ENCODE peak calls at places on chromosomes 11 and 22, in nine cellular contexts. One of them, this sample, is unnamed.
A peak's percentile ranks its signal among the peaks of the same experiment; 100 is the strongest.

GRCh38 chr22:33018232-33018864 is 39.8 kb downstream of the SYN3 start:
- DNase-seq in BJ: no peak
- DNase-seq in astrocyte of the spinal cord: peak; percentile 27
- DNase-seq in KBM-7: peak; percentile 55
- DNase-seq in cardiac fibroblast: peak; percentile 56
- DNase-seq in astrocyte of the hippocampus: peak; percentile 70
- DNase-seq in Ammon's horn: peak; percentile 70
- DNase-seq in coronary artery: no peak
- DNase-seq in astrocyte: no peak
- DNase-seq in this sample: peak; percentile 26

GRCh38 chr11:112735470-112735869 is 225.8 kb upstream of the NCAM1 start:
- DNase-seq in BJ: no peak
- DNase-seq in astrocyte of the spinal cord: no peak
- DNase-seq in KBM-7: no peak
- DNase-seq in cardiac fibroblast: no peak
- DNase-seq in astrocyte of the hippocampus: no peak
- DNase-seq in Ammon's horn: no peak
- DNase-seq in coronary artery: peak; percentile 3
- DNase-seq in astrocyte: no peak
- DNase-seq in this sample: no peak

GRCh38 chr11:115644846-115645245 is 140.6 kb upstream of the CADM1 start:
- DNase-seq in BJ: no peak
- DNase-seq in astrocyte of the spinal cord: peak; percentile 50
- DNase-seq in KBM-7: no peak
- DNase-seq in cardiac fibroblast: no peak
- DNase-seq in astrocyte of the hippocampus: no peak
- DNase-seq in Ammon's horn: no peak
- DNase-seq in coronary artery: no peak
- DNase-seq in astrocyte: no peak
- DNase-seq in this sample: no peak

GRCh38 chr11:96254087-96254486 is 88.9 kb downstream of the MAML2 start:
- DNase-seq in BJ: no peak
- DNase-seq in astrocyte of the spinal cord: peak; percentile 77
- DNase-seq in KBM-7: peak; percentile 70
- DNase-seq in cardiac fibroblast: peak; percentile 92
- DNase-seq in astrocyte of the hippocampus: peak; percentile 75
- DNase-seq in Ammon's horn: peak; percentile 39
- DNase-seq in coronary artery: no peak
- DNase-seq in astrocyte: peak; percentile 88
- DNase-seq in this sample: peak; percentile 94

GRCh38 chr11:115871161-115871750 is 367.0 kb upstream of the CADM1 start:
- DNase-seq in BJ: no peak
- DNase-seq in astrocyte of the spinal cord: no peak
- DNase-seq in KBM-7: no peak
- DNase-seq in cardiac fibroblast: no peak
- DNase-seq in astrocyte of the hippocampus: no peak
- DNase-seq in Ammon's horn: no peak
- DNase-seq in coronary artery: no peak
- DNase-seq in astrocyte: no peak
- DNase-seq in this sample: no peak

GRCh38 chr11:96306933-96307747 is 35.9 kb downstream of the MAML2 start:
- DNase-seq in BJ: peak; percentile 86
- DNase-seq in astrocyte of the spinal cord: peak; percentile 99
- DNase-seq in KBM-7: no peak
- DNase-seq in cardiac fibroblast: peak; percentile 99
- DNase-seq in astrocyte of the hippocampus: peak; percentile 99
- DNase-seq in Ammon's horn: peak; percentile 74
- DNase-seq in coronary artery: peak; percentile 93
- DNase-seq in astrocyte: peak; percentile 99
- DNase-seq in this sample: peak; percentile 99

GRCh38 chr11:111452817-111453607 is 59.2 kb downstream of the BTG4 start:
- DNase-seq in BJ: no peak
- DNase-seq in astrocyte of the spinal cord: no peak
- DNase-seq in KBM-7: no peak
- DNase-seq in cardiac fibroblast: no peak
- DNase-seq in astrocyte of the hippocampus: no peak
- DNase-seq in Ammon's horn: no peak
- DNase-seq in coronary artery: no peak
- DNase-seq in astrocyte: no peak
- DNase-seq in this sample: no peak

GRCh38 chr11:104432981-104433380 is 269.0 kb upstream of the PDGFD start:
- DNase-seq in BJ: no peak
- DNase-seq in astrocyte of the spinal cord: no peak
- DNase-seq in KBM-7: no peak
- DNase-seq in cardiac fibroblast: no peak
- DNase-seq in astrocyte of the hippocampus: peak; percentile 34
- DNase-seq in Ammon's horn: no peak
- DNase-seq in coronary artery: no peak
- DNase-seq in astrocyte: no peak
- DNase-seq in this sample: no peak

GRCh38 chr22:49021926-49022815 is 805.5 kb downstream of the BRD1 start:
- DNase-seq in BJ: no peak
- DNase-seq in astrocyte of the spinal cord: no peak
- DNase-seq in KBM-7: no peak
- DNase-seq in cardiac fibroblast: no peak
- DNase-seq in astrocyte of the hippocampus: no peak
- DNase-seq in Ammon's horn: no peak
- DNase-seq in coronary artery: peak; percentile 60
- DNase-seq in astrocyte: no peak
- DNase-seq in this sample: no peak

GRCh38 chr11:9075441-9076000 is 15.9 kb downstream of the SCUBE2 start:
- DNase-seq in BJ: no peak
- DNase-seq in astrocyte of the spinal cord: no peak
- DNase-seq in KBM-7: no peak
- DNase-seq in cardiac fibroblast: peak; percentile 18
- DNase-seq in astrocyte of the hippocampus: peak; percentile 28
- DNase-seq in Ammon's horn: peak; percentile 41
- DNase-seq in coronary artery: peak; percentile 50
- DNase-seq in astrocyte: no peak
- DNase-seq in this sample: no peak

GRCh38 chr11:117862019-117862725 is 14.3 kb downstream of the FXYD6 start:
- DNase-seq in BJ: no peak
- DNase-seq in astrocyte of the spinal cord: no peak
- DNase-seq in KBM-7: no peak
- DNase-seq in cardiac fibroblast: no peak
- DNase-seq in astrocyte of the hippocampus: no peak
- DNase-seq in Ammon's horn: no peak
- DNase-seq in coronary artery: peak; percentile 59
- DNase-seq in astrocyte: no peak
- DNase-seq in this sample: no peak

GRCh38 chr11:130315354-130315970 is 745 bp upstream of the ZBTB44 start:
- DNase-seq in BJ: no peak
- DNase-seq in astrocyte of the spinal cord: no peak
- DNase-seq in KBM-7: no peak
- DNase-seq in cardiac fibroblast: no peak
- DNase-seq in astrocyte of the hippocampus: no peak
- DNase-seq in Ammon's horn: no peak
- DNase-seq in coronary artery: peak; percentile 73
- DNase-seq in astrocyte: no peak
- DNase-seq in this sample: no peak

GRCh38 chr11:12215192-12215591 is 104.8 kb downstream of the MICAL2 start:
- DNase-seq in BJ: no peak
- DNase-seq in astrocyte of the spinal cord: no peak
- DNase-seq in KBM-7: peak; percentile 58
- DNase-seq in cardiac fibroblast: no peak
- DNase-seq in astrocyte of the hippocampus: no peak
- DNase-seq in Ammon's horn: no peak
- DNase-seq in coronary artery: no peak
- DNase-seq in astrocyte: no peak
- DNase-seq in this sample: no peak